ENCODE peak calls at places on chromosomes 5 and 9, in five cellular contexts. One of them, this sample, is unnamed.

GRCh38 chr5:36360311-36360710 is 58.6 kb upstream of the RANBP3L start:
- DNase-seq in fibroblast of villous mesenchyme: no peak
- DNase-seq in A549: no peak
- DNase-seq in AG10803: no peak
- DNase-seq in sigmoid colon: no peak
- DNase-seq in this sample: no peak

GRCh38 chr9:133066181-133066983 is 4.6 kb downstream of the CEL start:
- DNase-seq in AG10803: no peak
- DNase-seq in A549: no peak
- DNase-seq in sigmoid colon: no peak
- DNase-seq in fibroblast of villous mesenchyme: no peak
- DNase-seq in this sample: no peak

GRCh38 chr9:121735792-121736130 is 84.3 kb downstream of the DAB2IP start:
- DNase-seq in AG10803: no peak
- DNase-seq in sigmoid colon: no peak
- DNase-seq in A549: peak
- DNase-seq in fibroblast of villous mesenchyme: peak
- DNase-seq in this sample: no peak

GRCh38 chr9:96641514-96641913 is 13.6 kb downstream of the PRXL2C start:
- DNase-seq in AG10803: no peak
- DNase-seq in A549: no peak
- DNase-seq in fibroblast of villous mesenchyme: no peak
- DNase-seq in sigmoid colon: no peak
- DNase-seq in this sample: no peak

GRCh38 chr5:175214152-175214551 is 229.8 kb downstream of the DRD1 start:
- DNase-seq in fibroblast of villous mesenchyme: peak
- DNase-seq in sigmoid colon: no peak
- DNase-seq in AG10803: peak
- DNase-seq in A549: peak
- DNase-seq in this sample: peak

GRCh38 chr5:90386099-90386710 is 23.4 kb downstream of the CETN3 start:
- DNase-seq in sigmoid colon: no peak
- DNase-seq in AG10803: peak
- DNase-seq in fibroblast of villous mesenchyme: peak
- DNase-seq in A549: no peak
- DNase-seq in this sample: peak

GRCh38 chr5:122704247-122705036 is 70.4 kb upstream of the SNX2 start:
- DNase-seq in AG10803: peak
- DNase-seq in A549: peak
- DNase-seq in sigmoid colon: no peak
- DNase-seq in fibroblast of villous mesenchyme: peak
- DNase-seq in this sample: peak

GRCh38 chr9:93577940-93578682 is 1.7 kb downstream of the PHF2 start:
- DNase-seq in AG10803: no peak
- DNase-seq in sigmoid colon: no peak
- DNase-seq in fibroblast of villous mesenchyme: no peak
- DNase-seq in A549: no peak
- DNase-seq in this sample: no peak

GRCh38 chr9:129511320-129511900 is 109.5 kb downstream of the C9orf50 start:
- DNase-seq in A549: no peak
- DNase-seq in AG10803: no peak
- DNase-seq in sigmoid colon: no peak
- DNase-seq in fibroblast of villous mesenchyme: no peak
- DNase-seq in this sample: no peak
- TF ChIP-seq CTCF in A549: no peak
- TF ChIP-seq CTCF in AG10803: no peak
- TF ChIP-seq CTCF in sigmoid colon: no peak
- TF ChIP-seq CTCF in fibroblast of villous mesenchyme: no peak
- TF ChIP-seq CTCF in this sample: no peak

GRCh38 chr5:177382423-177383029 is 1.7 kb upstream of the SLC34A1 start:
- DNase-seq in fibroblast of villous mesenchyme: peak
- DNase-seq in sigmoid colon: no peak
- DNase-seq in AG10803: peak
- DNase-seq in A549: no peak
- DNase-seq in this sample: peak
- TF ChIP-seq CTCF in fibroblast of villous mesenchyme: peak
- TF ChIP-seq CTCF in sigmoid colon: peak
- TF ChIP-seq CTCF in AG10803: peak
- TF ChIP-seq CTCF in A549: peak
- TF ChIP-seq CTCF in this sample: peak

DNA sequence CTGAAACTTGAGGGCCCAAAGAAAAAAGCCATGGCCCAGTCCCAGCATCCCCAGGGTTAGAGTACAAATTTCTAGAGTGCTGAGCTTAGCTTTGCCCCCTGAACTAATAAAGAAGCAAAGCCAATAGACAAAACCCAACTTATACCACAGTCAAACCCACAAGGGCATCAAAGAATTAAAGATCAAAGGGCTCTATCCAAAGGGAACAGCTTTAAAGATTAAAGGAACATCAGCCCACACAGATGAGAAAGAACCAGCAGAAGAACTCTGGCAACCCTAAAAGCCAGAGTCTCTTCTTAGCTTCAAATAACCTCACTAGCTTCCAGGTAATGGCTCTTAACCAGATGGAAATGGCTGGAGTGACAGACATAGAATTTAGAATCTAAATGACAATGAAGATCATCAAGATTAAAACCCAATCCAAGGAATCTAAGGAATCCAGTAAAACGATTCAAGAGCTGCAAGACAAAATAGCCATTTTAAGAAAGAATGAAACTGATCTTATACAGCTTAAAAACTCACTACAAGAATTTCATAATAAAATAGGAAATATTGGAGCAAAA is 93.9 kb downstream of the YIPF5 start:
- DNase-seq in sigmoid colon: no peak
- DNase-seq in A549: no peak
- DNase-seq in AG10803: no peak
- DNase-seq in fibroblast of villous mesenchyme: no peak
- DNase-seq in this sample: no peak
- TF ChIP-seq CTCF in sigmoid colon: no peak
- TF ChIP-seq CTCF in A549: no peak
- TF ChIP-seq CTCF in AG10803: no peak
- TF ChIP-seq CTCF in fibroblast of villous mesenchyme: no peak
- TF ChIP-seq CTCF in this sample: no peak

DNA sequence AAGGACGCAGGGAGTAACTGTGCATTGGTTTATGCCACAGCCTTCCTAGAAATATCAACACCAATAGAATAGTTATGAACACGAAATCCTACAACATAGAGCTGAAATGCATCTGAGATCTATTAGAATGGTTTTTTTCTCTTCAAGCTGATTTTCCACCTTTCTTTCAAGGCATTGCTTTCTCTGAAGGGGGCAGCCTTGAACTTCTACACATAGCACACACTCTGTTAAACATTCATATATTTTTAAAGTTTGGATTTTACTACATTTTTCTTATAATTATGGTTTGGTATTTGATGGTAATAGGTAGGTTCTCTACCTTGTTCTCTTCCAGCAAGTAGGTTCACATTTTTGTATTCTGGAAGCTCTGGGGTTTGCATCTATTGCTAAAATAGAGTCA is 661.8 kb downstream of the SEMA5A start:
- DNase-seq in sigmoid colon: no peak
- DNase-seq in AG10803: no peak
- DNase-seq in fibroblast of villous mesenchyme: no peak
- DNase-seq in A549: no peak
- DNase-seq in this sample: peak
- TF ChIP-seq CTCF in sigmoid colon: no peak
- TF ChIP-seq CTCF in AG10803: peak
- TF ChIP-seq CTCF in fibroblast of villous mesenchyme: no peak
- TF ChIP-seq CTCF in A549: no peak
- TF ChIP-seq CTCF in this sample: peak

GRCh38 chr9:14652729-14653377 is 40.4 kb downstream of the ZDHHC21 start:
- DNase-seq in sigmoid colon: no peak
- DNase-seq in A549: no peak
- DNase-seq in fibroblast of villous mesenchyme: peak
- DNase-seq in AG10803: no peak
- DNase-seq in this sample: peak
- TF ChIP-seq CTCF in sigmoid colon: peak
- TF ChIP-seq CTCF in A549: peak
- TF ChIP-seq CTCF in fibroblast of villous mesenchyme: peak
- TF ChIP-seq CTCF in AG10803: peak
- TF ChIP-seq CTCF in this sample: peak

DNA sequence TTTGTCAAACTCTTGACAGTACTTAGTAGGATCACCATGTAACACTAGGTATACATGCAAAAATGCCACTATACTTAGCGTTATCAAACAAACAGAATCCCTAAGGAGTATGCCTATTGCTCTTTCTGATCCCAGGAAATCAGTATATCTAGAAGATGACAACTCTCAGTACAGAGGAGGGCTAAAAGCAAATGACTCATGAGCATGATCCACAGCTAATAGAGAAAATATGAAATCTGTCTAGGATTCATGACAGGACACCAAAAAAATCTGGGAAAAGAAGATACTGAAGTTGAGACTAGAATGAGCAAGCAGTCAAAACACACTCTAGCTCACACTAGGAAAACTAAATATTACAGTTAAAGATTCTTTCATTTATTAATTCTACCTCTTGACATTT is 89.2 kb downstream of the RAPGEF6 start:
- DNase-seq in AG10803: peak
- DNase-seq in sigmoid colon: no peak
- DNase-seq in A549: no peak
- DNase-seq in fibroblast of villous mesenchyme: peak
- DNase-seq in this sample: peak
- TF ChIP-seq CTCF in AG10803: no peak
- TF ChIP-seq CTCF in sigmoid colon: no peak
- TF ChIP-seq CTCF in A549: no peak
- TF ChIP-seq CTCF in fibroblast of villous mesenchyme: no peak
- TF ChIP-seq CTCF in this sample: no peak

GRCh38 chr9:108864446-108864845 is 2.4 kb downstream of the ACTL7A start:
- DNase-seq in fibroblast of villous mesenchyme: no peak
- DNase-seq in sigmoid colon: no peak
- DNase-seq in A549: no peak
- DNase-seq in AG10803: no peak
- DNase-seq in this sample: no peak
- TF ChIP-seq CTCF in fibroblast of villous mesenchyme: peak
- TF ChIP-seq CTCF in sigmoid colon: no peak
- TF ChIP-seq CTCF in A549: no peak
- TF ChIP-seq CTCF in AG10803: peak
- TF ChIP-seq CTCF in this sample: no peak

GRCh38 chr9:88589656-88590055 is 54.7 kb downstream of the NXNL2 start:
- DNase-seq in A549: no peak
- DNase-seq in fibroblast of villous mesenchyme: no peak
- DNase-seq in sigmoid colon: no peak
- DNase-seq in AG10803: no peak
- DNase-seq in this sample: no peak

GRCh38 chr9:88587182-88587581 is 52.2 kb downstream of the NXNL2 start:
- DNase-seq in AG10803: peak
- DNase-seq in A549: no peak
- DNase-seq in fibroblast of villous mesenchyme: no peak
- DNase-seq in sigmoid colon: no peak
- DNase-seq in this sample: peak

GRCh38 chr9:88587885-88588628 is 53.1 kb downstream of the NXNL2 start:
- DNase-seq in AG10803: peak
- DNase-seq in A549: no peak
- DNase-seq in fibroblast of villous mesenchyme: no peak
- DNase-seq in sigmoid colon: no peak
- DNase-seq in this sample: no peak

GRCh38 chr9:88593537-88594185 is 58.7 kb downstream of the NXNL2 start:
- DNase-seq in sigmoid colon: no peak
- DNase-seq in A549: peak
- DNase-seq in fibroblast of villous mesenchyme: peak
- DNase-seq in AG10803: peak
- DNase-seq in this sample: peak

GRCh38 chr9:88590558-88591146 is 55.7 kb downstream of the NXNL2 start:
- DNase-seq in A549: no peak
- DNase-seq in sigmoid colon: no peak
- DNase-seq in AG10803: no peak
- DNase-seq in fibroblast of villous mesenchyme: no peak
- DNase-seq in this sample: no peak
- TF ChIP-seq CTCF in A549: peak
- TF ChIP-seq CTCF in sigmoid colon: no peak
- TF ChIP-seq CTCF in AG10803: peak
- TF ChIP-seq CTCF in fibroblast of villous mesenchyme: peak
- TF ChIP-seq CTCF in this sample: no peak

This sample was measured in fibroblast of the aortic adventitia.